ENCODE peak calls at places on chromosomes 16 and 17, in seven cellular contexts. K is HCT116, Z is H1, U is NT2/D1, M is GM12878, E is HepG2, P is K562. C is an unnamed sample.

GRCh38 chr17:71441098-71441497 is 679.7 kb upstream of the SOX9 start:
- DNase-seq in K (peak; percentile 79), M (no peak), U (no peak), P (no peak), Z (no peak), E (no peak), C (no peak)

GRCh38 chr17:1627219-1627986 is 1.2 kb downstream of the SLC43A2 start:
- DNase-seq in K (no peak), M (no peak), P (peak; percentile 60), Z (no peak), U (no peak), E (no peak), C (no peak)

GRCh38 chr16:17302620-17303019 is 168.1 kb downstream of the XYLT1 start:
- DNase-seq in U (no peak), M (no peak), Z (no peak), E (no peak), P (no peak), K (no peak), C (no peak)

GRCh38 chr17:39652635-39653315 is 12.4 kb upstream of the TCAP start:
- DNase-seq in M (no peak), P (no peak), K (no peak), U (peak; percentile 70), Z (no peak), E (peak; percentile 88), C (no peak)

GRCh38 chr17:18151290-18151689 is 32.3 kb upstream of the ALKBH5 start:
- DNase-seq in K (no peak), U (no peak), M (no peak), P (no peak), E (no peak), Z (no peak), C (no peak)

GRCh38 chr16:79054593-79054992 is 545.9 kb downstream of the MAF start:
- DNase-seq in P (no peak), E (no peak), M (no peak), K (no peak), U (no peak), Z (no peak), C (no peak)

GRCh38 chr16:4767872-4768548 is 1.0 kb upstream of the ZNF500 start:
- DNase-seq in E (no peak), U (no peak), K (peak; percentile 8), P (no peak), M (peak; percentile 20), Z (no peak), C (no peak)

GRCh38 chr16:84044108-84044488 is 1.5 kb upstream of the SLC38A8 start:
- DNase-seq in U (peak; percentile 36), K (peak; percentile 41), M (no peak), P (peak; percentile 68), Z (peak; percentile 19), E (peak; percentile 73), C (peak; percentile 68)

GRCh38 chr17:7383742-7384488 is 3.0 kb downstream of the TNK1 start:
- DNase-seq in K (no peak), U (no peak), P (no peak), E (no peak), M (no peak), Z (no peak), C (peak; percentile 95)

GRCh38 chr16:67336111-67336510 is 9.5 kb downstream of the LRRC36 start:
- DNase-seq in M (no peak), E (no peak), U (no peak), P (no peak), Z (no peak), K (no peak), C (no peak)

GRCh38 chr16:3642397-3643094 is 11.9 kb upstream of the DNASE1 start:
- DNase-seq in E (no peak), Z (no peak), K (peak; percentile 28), M (no peak), P (peak; percentile 86), U (no peak), C (peak; percentile 91)

GRCh38 chr16:66386629-66387622 is 20.4 kb downstream of the CDH5 start:
- DNase-seq in K (no peak), Z (no peak), P (no peak), E (no peak), U (no peak), M (no peak), C (no peak)

GRCh38 chr17:47810200-47810821 is 11.3 kb downstream of the OSBPL7 start:
- DNase-seq in P (peak; percentile 63), M (no peak), K (peak; percentile 93), Z (no peak), U (no peak), E (peak; percentile 74), C (no peak)

GRCh38 chr17:16593356-16594102 is 24.5 kb upstream of the ZNF287 start:
- DNase-seq in M (no peak), U (no peak), P (no peak), Z (no peak), E (peak; percentile 17), K (no peak), C (no peak)

GRCh38 chr17:58631523-58632323 is 60.1 kb downstream of the TEX14 start:
- DNase-seq in E (peak; percentile 99), P (peak; percentile 85), U (peak; percentile 91), M (peak; percentile 93), K (peak; percentile 100), Z (peak; percentile 89), C (peak; percentile 88)

GRCh38 chr17:1188812-1189211 is 9.0 kb upstream of the ABR start:
- DNase-seq in K (no peak), Z (no peak), U (no peak), E (no peak), M (no peak), P (no peak), C (no peak)

GRCh38 chr17:35726609-35727460 is 4.6 kb upstream of the RASL10B start:
- DNase-seq in P (no peak), U (no peak), K (no peak), M (no peak), E (peak; percentile 66), Z (no peak), C (no peak)

GRCh38 chr17:1555618-1556471 is 6.7 kb downstream of the PITPNA start:
- DNase-seq in E (no peak), K (no peak), Z (no peak), M (peak; percentile 43), U (no peak), P (no peak), C (no peak)

GRCh38 chr17:82752371-82753200 is 721 bp downstream of the TBCD start:
- DNase-seq in M (no peak), Z (no peak), U (no peak), K (no peak), E (no peak), P (peak; percentile 70), C (peak; percentile 84)

GRCh38 chr16:5073279-5073629 is 1.6 kb downstream of the ALG1 start:
- DNase-seq in P (no peak), U (no peak), Z (no peak), E (no peak), M (no peak), K (no peak), C (no peak)

GRCh38 chr16:58501242-58502131 is 1.5 kb downstream of the NDRG4 start:
- DNase-seq in K (no peak), M (no peak), U (no peak), Z (no peak), P (peak; percentile 90), E (peak; percentile 30), C (peak; percentile 90)

GRCh38 chr16:81790277-81790676 is 11.2 kb downstream of the PLCG2 start:
- DNase-seq in K (no peak), E (no peak), P (no peak), M (no peak), U (no peak), Z (no peak), C (no peak)

GRCh38 chr16:84500531-84500930 is 3.9 kb downstream of the MEAK7 start:
- DNase-seq in Z (no peak), U (no peak), E (no peak), P (no peak), M (no peak), K (no peak), C (no peak)

GRCh38 chr17:77206557-77206956 is 65.8 kb downstream of the SEC14L1 start:
- DNase-seq in Z (no peak), E (no peak), M (no peak), K (no peak), U (no peak), P (no peak), C (no peak)

DNA sequence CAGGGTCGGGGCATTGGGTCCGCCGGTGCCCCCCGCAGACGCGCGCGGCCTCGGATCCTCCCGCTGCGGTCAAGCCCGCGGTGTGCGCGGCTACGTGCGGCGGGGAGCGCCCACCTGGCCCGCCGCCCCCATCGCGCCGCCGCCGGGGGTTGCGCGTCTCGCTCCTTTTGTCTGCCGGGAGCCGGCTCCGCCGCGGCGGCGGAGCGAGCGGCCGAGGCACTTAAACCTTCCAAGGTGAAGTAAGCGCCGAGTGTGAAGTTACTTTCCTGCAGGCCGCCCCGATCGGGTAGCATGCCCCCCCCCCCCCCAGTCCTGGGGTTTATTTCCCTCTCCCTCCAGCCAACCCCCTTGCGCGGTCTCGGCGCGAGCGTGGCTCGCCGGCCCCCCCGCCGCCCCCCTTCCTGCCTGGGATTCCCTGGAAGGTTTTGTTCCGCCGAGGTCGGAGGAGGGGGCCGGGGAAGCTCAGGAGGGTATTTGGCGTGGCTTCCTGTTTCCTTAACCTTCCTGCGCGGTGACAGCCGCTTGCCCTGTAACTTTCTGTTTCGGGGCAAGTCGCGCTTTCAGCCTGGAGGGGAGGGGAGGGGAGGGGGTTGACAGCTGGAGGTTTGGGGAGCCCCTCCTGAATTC is 56.6 kb upstream of the GSE1 start:
- DNase-seq in E (no peak), P (peak; percentile 75), Z (no peak), K (no peak), U (no peak), M (no peak), C (peak; percentile 77)
- TF ChIP-seq YY1 in E (no peak), P (no peak), Z (no peak), K (no peak), U (no peak), M (no peak), C (no peak)

GRCh38 chr17:76051071-76051467 is 21.2 kb downstream of the SRP68 start:
- DNase-seq in E (no peak), Z (no peak), U (no peak), M (no peak), K (no peak), P (no peak), C (no peak)
- TF ChIP-seq YY1 in E (no peak), Z (no peak), U (no peak), M (no peak), K (no peak), P (no peak), C (no peak)

DNA sequence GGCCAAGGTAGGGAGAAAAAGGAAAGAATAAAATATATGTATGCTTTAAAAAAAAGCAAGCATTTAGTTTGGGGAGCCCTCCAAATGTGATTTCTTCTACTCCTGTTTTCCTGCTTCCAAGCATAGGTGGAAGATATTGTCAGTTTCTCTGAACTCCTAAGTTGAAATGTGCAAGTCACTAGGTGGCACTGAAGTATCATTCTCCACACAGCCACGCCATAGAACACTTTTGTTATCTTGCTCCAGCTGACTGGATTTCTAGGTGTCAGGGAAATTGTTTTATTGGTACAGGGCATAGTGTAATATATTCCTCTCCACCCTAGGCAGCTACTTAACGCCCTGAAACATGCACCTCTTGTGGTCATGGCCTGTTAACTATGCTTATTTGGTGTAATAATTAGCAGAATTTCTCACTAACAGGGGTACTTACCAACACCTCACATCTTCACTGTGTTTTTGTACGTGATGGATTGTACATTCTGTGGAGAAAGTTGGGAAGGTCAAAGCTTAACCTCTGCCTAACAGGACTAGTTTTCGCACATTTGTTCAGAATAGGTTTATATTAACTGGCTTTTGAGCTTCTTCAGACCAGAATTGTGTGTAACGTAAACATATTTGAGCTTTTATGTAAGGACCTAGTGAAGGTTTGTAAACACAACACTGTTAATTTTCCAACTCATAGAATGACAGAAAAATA is 69.3 kb downstream of the FTO start:
- DNase-seq in E (peak; percentile 81), U (peak; percentile 42), M (peak; percentile 13), Z (no peak), P (peak; percentile 8), K (no peak), C (peak; percentile 52)
- TF ChIP-seq YY1 in E (no peak), U (no peak), M (no peak), Z (no peak), P (no peak), K (no peak), C (no peak)

GRCh38 chr17:4444782-4445473 is 11.2 kb downstream of the SPNS3 start:
- DNase-seq in K (no peak), U (no peak), P (no peak), E (no peak), Z (no peak), M (no peak), C (peak; percentile 79)
- TF ChIP-seq YY1 in K (no peak), U (no peak), P (no peak), E (no peak), Z (no peak), M (no peak), C (no peak)